ENCODE peak calls at places on chromosome 20, in six cellular contexts. One of them, this sample, is unnamed.

GRCh38 chr20:18144541-18145099 is 7.0 kb downstream of the KAT14 start:
- DNase-seq in NCI-H446 treated with DMSO at 0.1 percent for 48 hours: no peak
- DNase-seq in fibroblast of lung: no peak
- DNase-seq in activated CD4-positive, alpha-beta T cell treated with anti-CD3 and anti-CD28 coated beads, Interleukin-2, amount 50 U/mL, for 1 hour: no peak
- DNase-seq in nucleus accumbens: no peak
- DNase-seq in Caki2: no peak
- DNase-seq in this sample: no peak

GRCh38 chr20:35146299-35146921 is 726 bp downstream of the EDEM2 start:
- DNase-seq in Caki2: no peak
- DNase-seq in fibroblast of lung: no peak
- DNase-seq in activated CD4-positive, alpha-beta T cell treated with anti-CD3 and anti-CD28 coated beads, Interleukin-2, amount 50 U/mL, for 1 hour: no peak
- DNase-seq in nucleus accumbens: no peak
- DNase-seq in NCI-H446 treated with DMSO at 0.1 percent for 48 hours: no peak
- DNase-seq in this sample: peak

GRCh38 chr20:38658879-38659612 is 57.4 kb downstream of the ARHGAP40 start:
- DNase-seq in nucleus accumbens: peak
- DNase-seq in fibroblast of lung: no peak
- DNase-seq in activated CD4-positive, alpha-beta T cell treated with anti-CD3 and anti-CD28 coated beads, Interleukin-2, amount 50 U/mL, for 1 hour: peak
- DNase-seq in Caki2: peak
- DNase-seq in NCI-H446 treated with DMSO at 0.1 percent for 48 hours: no peak
- DNase-seq in this sample: peak

GRCh38 chr20:37090357-37090871 is 5.4 kb downstream of the RBL1 start:
- DNase-seq in activated CD4-positive, alpha-beta T cell treated with anti-CD3 and anti-CD28 coated beads, Interleukin-2, amount 50 U/mL, for 1 hour: no peak
- DNase-seq in fibroblast of lung: no peak
- DNase-seq in NCI-H446 treated with DMSO at 0.1 percent for 48 hours: no peak
- DNase-seq in nucleus accumbens: no peak
- DNase-seq in Caki2: no peak
- DNase-seq in this sample: no peak

GRCh38 chr20:57485770-57486169 is 39.2 kb downstream of the CTCFL start:
- DNase-seq in NCI-H446 treated with DMSO at 0.1 percent for 48 hours: no peak
- DNase-seq in fibroblast of lung: no peak
- DNase-seq in Caki2: no peak
- DNase-seq in nucleus accumbens: no peak
- DNase-seq in activated CD4-positive, alpha-beta T cell treated with anti-CD3 and anti-CD28 coated beads, Interleukin-2, amount 50 U/mL, for 1 hour: no peak
- DNase-seq in this sample: no peak

GRCh38 chr20:51134405-51134804 is 111.5 kb upstream of the KCNG1 start:
- DNase-seq in nucleus accumbens: no peak
- DNase-seq in activated CD4-positive, alpha-beta T cell treated with anti-CD3 and anti-CD28 coated beads, Interleukin-2, amount 50 U/mL, for 1 hour: no peak
- DNase-seq in NCI-H446 treated with DMSO at 0.1 percent for 48 hours: no peak
- DNase-seq in Caki2: no peak
- DNase-seq in fibroblast of lung: no peak
- DNase-seq in this sample: no peak

GRCh38 chr20:34037767-34038166 is 44.1 kb downstream of the RALY start:
- DNase-seq in nucleus accumbens: no peak
- DNase-seq in fibroblast of lung: no peak
- DNase-seq in Caki2: no peak
- DNase-seq in NCI-H446 treated with DMSO at 0.1 percent for 48 hours: no peak
- DNase-seq in activated CD4-positive, alpha-beta T cell treated with anti-CD3 and anti-CD28 coated beads, Interleukin-2, amount 50 U/mL, for 1 hour: no peak
- DNase-seq in this sample: no peak

GRCh38 chr20:51184289-51184688 is 161.4 kb upstream of the KCNG1 start:
- DNase-seq in Caki2: no peak
- DNase-seq in activated CD4-positive, alpha-beta T cell treated with anti-CD3 and anti-CD28 coated beads, Interleukin-2, amount 50 U/mL, for 1 hour: no peak
- DNase-seq in NCI-H446 treated with DMSO at 0.1 percent for 48 hours: no peak
- DNase-seq in nucleus accumbens: no peak
- DNase-seq in fibroblast of lung: peak
- DNase-seq in this sample: no peak

GRCh38 chr20:30484009-30484748 is 773.3 kb upstream of the DEFB115 start:
- DNase-seq in fibroblast of lung: no peak
- DNase-seq in nucleus accumbens: no peak
- DNase-seq in NCI-H446 treated with DMSO at 0.1 percent for 48 hours: no peak
- DNase-seq in Caki2: no peak
- DNase-seq in activated CD4-positive, alpha-beta T cell treated with anti-CD3 and anti-CD28 coated beads, Interleukin-2, amount 50 U/mL, for 1 hour: no peak
- DNase-seq in this sample: no peak

GRCh38 chr20:49595811-49596545 is 28.0 kb upstream of the PTGIS start:
- DNase-seq in NCI-H446 treated with DMSO at 0.1 percent for 48 hours: no peak
- DNase-seq in fibroblast of lung: peak
- DNase-seq in activated CD4-positive, alpha-beta T cell treated with anti-CD3 and anti-CD28 coated beads, Interleukin-2, amount 50 U/mL, for 1 hour: peak
- DNase-seq in Caki2: no peak
- DNase-seq in nucleus accumbens: no peak
- DNase-seq in this sample: no peak

GRCh38 chr20:4812641-4813075 is 90.9 kb downstream of the PRND start:
- DNase-seq in fibroblast of lung: no peak
- DNase-seq in activated CD4-positive, alpha-beta T cell treated with anti-CD3 and anti-CD28 coated beads, Interleukin-2, amount 50 U/mL, for 1 hour: no peak
- DNase-seq in nucleus accumbens: no peak
- DNase-seq in NCI-H446 treated with DMSO at 0.1 percent for 48 hours: no peak
- DNase-seq in Caki2: no peak
- DNase-seq in this sample: no peak

GRCh38 chr20:20038586-20038985 is 13.7 kb downstream of the CRNKL1 start:
- DNase-seq in activated CD4-positive, alpha-beta T cell treated with anti-CD3 and anti-CD28 coated beads, Interleukin-2, amount 50 U/mL, for 1 hour: no peak
- DNase-seq in fibroblast of lung: no peak
- DNase-seq in Caki2: no peak
- DNase-seq in NCI-H446 treated with DMSO at 0.1 percent for 48 hours: no peak
- DNase-seq in nucleus accumbens: no peak
- DNase-seq in this sample: no peak

GRCh38 chr20:52768649-52769048 is 203.5 kb upstream of the TSHZ2 start:
- DNase-seq in fibroblast of lung: no peak
- DNase-seq in activated CD4-positive, alpha-beta T cell treated with anti-CD3 and anti-CD28 coated beads, Interleukin-2, amount 50 U/mL, for 1 hour: no peak
- DNase-seq in nucleus accumbens: no peak
- DNase-seq in Caki2: no peak
- DNase-seq in NCI-H446 treated with DMSO at 0.1 percent for 48 hours: no peak
- DNase-seq in this sample: no peak

GRCh38 chr20:6566821-6567220 is 200.7 kb upstream of the BMP2 start:
- DNase-seq in Caki2: no peak
- DNase-seq in NCI-H446 treated with DMSO at 0.1 percent for 48 hours: no peak
- DNase-seq in nucleus accumbens: no peak
- DNase-seq in fibroblast of lung: peak
- DNase-seq in activated CD4-positive, alpha-beta T cell treated with anti-CD3 and anti-CD28 coated beads, Interleukin-2, amount 50 U/mL, for 1 hour: no peak
- DNase-seq in this sample: no peak

GRCh38 chr20:45157977-45158376 is 16.7 kb upstream of the PI3 start:
- DNase-seq in activated CD4-positive, alpha-beta T cell treated with anti-CD3 and anti-CD28 coated beads, Interleukin-2, amount 50 U/mL, for 1 hour: no peak
- DNase-seq in nucleus accumbens: no peak
- DNase-seq in fibroblast of lung: peak
- DNase-seq in Caki2: no peak
- DNase-seq in NCI-H446 treated with DMSO at 0.1 percent for 48 hours: peak
- DNase-seq in this sample: no peak

GRCh38 chr20:50244352-50245149 is 53.9 kb downstream of the CEBPB start:
- DNase-seq in NCI-H446 treated with DMSO at 0.1 percent for 48 hours: no peak
- DNase-seq in activated CD4-positive, alpha-beta T cell treated with anti-CD3 and anti-CD28 coated beads, Interleukin-2, amount 50 U/mL, for 1 hour: no peak
- DNase-seq in Caki2: no peak
- DNase-seq in fibroblast of lung: no peak
- DNase-seq in nucleus accumbens: no peak
- DNase-seq in this sample: no peak

GRCh38 chr20:25224941-25225340 is 22.9 kb upstream of the PYGB start:
- DNase-seq in NCI-H446 treated with DMSO at 0.1 percent for 48 hours: no peak
- DNase-seq in fibroblast of lung: no peak
- DNase-seq in Caki2: no peak
- DNase-seq in nucleus accumbens: no peak
- DNase-seq in activated CD4-positive, alpha-beta T cell treated with anti-CD3 and anti-CD28 coated beads, Interleukin-2, amount 50 U/mL, for 1 hour: no peak
- DNase-seq in this sample: no peak

GRCh38 chr20:33110147-33110825 is 30.8 kb downstream of the BPIFB4 start:
- DNase-seq in Caki2: no peak
- DNase-seq in NCI-H446 treated with DMSO at 0.1 percent for 48 hours: no peak
- DNase-seq in activated CD4-positive, alpha-beta T cell treated with anti-CD3 and anti-CD28 coated beads, Interleukin-2, amount 50 U/mL, for 1 hour: no peak
- DNase-seq in nucleus accumbens: no peak
- DNase-seq in fibroblast of lung: no peak
- DNase-seq in this sample: no peak

GRCh38 chr20:33309631-33310030 is 26.6 kb downstream of the BPIFB1 start:
- DNase-seq in fibroblast of lung: no peak
- DNase-seq in Caki2: no peak
- DNase-seq in activated CD4-positive, alpha-beta T cell treated with anti-CD3 and anti-CD28 coated beads, Interleukin-2, amount 50 U/mL, for 1 hour: no peak
- DNase-seq in nucleus accumbens: no peak
- DNase-seq in NCI-H446 treated with DMSO at 0.1 percent for 48 hours: no peak
- DNase-seq in this sample: no peak

GRCh38 chr20:63973636-63974401 is 4.1 kb upstream of the ZNF512B start:
- DNase-seq in NCI-H446 treated with DMSO at 0.1 percent for 48 hours: peak
- DNase-seq in nucleus accumbens: peak
- DNase-seq in activated CD4-positive, alpha-beta T cell treated with anti-CD3 and anti-CD28 coated beads, Interleukin-2, amount 50 U/mL, for 1 hour: peak
- DNase-seq in fibroblast of lung: peak
- DNase-seq in Caki2: peak
- DNase-seq in this sample: peak

GRCh38 chr20:1465470-1466210 is 1.0 kb downstream of the NSFL1C start:
- DNase-seq in Caki2: no peak
- DNase-seq in activated CD4-positive, alpha-beta T cell treated with anti-CD3 and anti-CD28 coated beads, Interleukin-2, amount 50 U/mL, for 1 hour: no peak
- DNase-seq in fibroblast of lung: peak
- DNase-seq in NCI-H446 treated with DMSO at 0.1 percent for 48 hours: no peak
- DNase-seq in nucleus accumbens: no peak
- DNase-seq in this sample: no peak

GRCh38 chr20:63698739-63699465 is 2.5 kb downstream of the TNFRSF6B start:
- DNase-seq in Caki2: peak
- DNase-seq in fibroblast of lung: peak
- DNase-seq in activated CD4-positive, alpha-beta T cell treated with anti-CD3 and anti-CD28 coated beads, Interleukin-2, amount 50 U/mL, for 1 hour: no peak
- DNase-seq in NCI-H446 treated with DMSO at 0.1 percent for 48 hours: no peak
- DNase-seq in nucleus accumbens: peak
- DNase-seq in this sample: peak

GRCh38 chr20:62887860-62888239 is 26.2 kb upstream of the TCFL5 start:
- DNase-seq in nucleus accumbens: no peak
- DNase-seq in NCI-H446 treated with DMSO at 0.1 percent for 48 hours: no peak
- DNase-seq in activated CD4-positive, alpha-beta T cell treated with anti-CD3 and anti-CD28 coated beads, Interleukin-2, amount 50 U/mL, for 1 hour: no peak
- DNase-seq in Caki2: no peak
- DNase-seq in fibroblast of lung: no peak
- DNase-seq in this sample: no peak

GRCh38 chr20:36311854-36312723 is 6.0 kb downstream of the DLGAP4 start:
- DNase-seq in Caki2: no peak
- DNase-seq in nucleus accumbens: no peak
- DNase-seq in fibroblast of lung: no peak
- DNase-seq in activated CD4-positive, alpha-beta T cell treated with anti-CD3 and anti-CD28 coated beads, Interleukin-2, amount 50 U/mL, for 1 hour: no peak
- DNase-seq in NCI-H446 treated with DMSO at 0.1 percent for 48 hours: no peak
- DNase-seq in this sample: no peak

GRCh38 chr20:51318058-51318960 is 224.2 kb downstream of the NFATC2 start:
- DNase-seq in NCI-H446 treated with DMSO at 0.1 percent for 48 hours: no peak
- DNase-seq in nucleus accumbens: peak
- DNase-seq in fibroblast of lung: no peak
- DNase-seq in activated CD4-positive, alpha-beta T cell treated with anti-CD3 and anti-CD28 coated beads, Interleukin-2, amount 50 U/mL, for 1 hour: peak
- DNase-seq in Caki2: no peak
- DNase-seq in this sample: peak